ENCODE peak calls at places on chromosomes 6 and 20, in six cellular contexts. C is stimulated activated naive CD8-positive, alpha-beta T cell treated with anti-CD3 and anti-CD28 coated beads, Interleukin-15, Interleukin-2, amounts not matched to agents 100 U/mL and 50 U/mL, for 24 hours; N is GM23338; V is stimulated activated naive B cell treated with anti-CD40 and anti-IgM and Interleukin-4, amounts not matched to agents 10 μg/mL and 1 μg/mL and 100 μg/mL, for 72 hours; T is central memory CD8-positive, alpha-beta T cell; Z is SK-N-SH treated with all-trans-retinoic acid at 6 μM for 48 hours. R is an unnamed sample.

GRCh38 chr6:138987299-138987642 is 782 bp downstream of the REPS1 start:
- ATAC-seq in C (no peak), N (peak; percentile 21), V (no peak), T (no peak), Z (no peak), R (no peak)

GRCh38 chr6:131765081-131765852 is 42.6 kb upstream of the ENPP1 start:
- ATAC-seq in C (no peak), N (no peak), V (no peak), T (no peak), Z (no peak), R (no peak)

GRCh38 chr20:44018684-44019637 is 104.3 kb downstream of the TOX2 start:
- ATAC-seq in C (no peak), N (no peak), V (no peak), T (no peak), Z (peak; percentile 20), R (no peak)

GRCh38 chr20:3981132-3981452 is 34.3 kb downstream of the RNF24 start:
- ATAC-seq in C (no peak), N (no peak), V (no peak), T (peak; percentile 34), Z (peak; percentile 12), R (no peak)

GRCh38 chr6:24924956-24925355 is 10.8 kb downstream of the RIPOR2 start:
- ATAC-seq in C (peak; percentile 55), N (no peak), V (peak; percentile 36), T (no peak), Z (no peak), R (peak; percentile 56)

GRCh38 chr6:157724960-157725741 is 97.9 kb upstream of the SNX9 start:
- ATAC-seq in C (no peak), N (no peak), V (no peak), T (no peak), Z (no peak), R (no peak)

GRCh38 chr6:111585969-111586315 is 19.7 kb downstream of the TRAF3IP2 start:
- ATAC-seq in C (no peak), N (no peak), V (no peak), T (no peak), Z (no peak), R (no peak)

GRCh38 chr6:167855825-167856425 is 29.2 kb downstream of the AFDN start:
- ATAC-seq in C (peak; percentile 57), N (no peak), V (no peak), T (no peak), Z (peak; percentile 83), R (no peak)

GRCh38 chr6:150238294-150238693 is 95.5 kb downstream of the PPP1R14C start:
- ATAC-seq in C (no peak), N (no peak), V (no peak), T (no peak), Z (no peak), R (no peak)